ENCODE peak calls at places on chromosomes 13 and 19, in five cellular contexts. P is WERI-Rb-1, U is astrocyte of the cerebellum, H is astrocyte of the spinal cord, L is right atrium auricular region. M is an unnamed sample.

GRCh38 chr13:50131998-50132936 is 117.0 kb downstream of the KCNRG start:
- DNase-seq in P (no peak), U (no peak), H (peak), L (no peak), M (no peak)

GRCh38 chr13:27830010-27830409 is 37.7 kb downstream of the GSX1 start:
- DNase-seq in P (peak), U (no peak), H (peak), L (peak), M (no peak)

GRCh38 chr19:22144394-22144793 is 52.4 kb downstream of the ZNF676 start:
- DNase-seq in P (no peak), U (no peak), H (peak), L (no peak), M (peak)

GRCh38 chr19:57302020-57302465 is 18.2 kb upstream of the ZNF543 start:
- DNase-seq in P (no peak), U (peak), H (peak), L (no peak), M (peak)

GRCh38 chr19:1232652-1233360 is 5.0 kb downstream of the CBARP start:
- DNase-seq in P (no peak), U (no peak), H (peak), L (no peak), M (peak)

GRCh38 chr13:79403113-79403512 is 2.9 kb downstream of the RBM26 start:
- DNase-seq in P (no peak), U (no peak), H (no peak), L (no peak), M (no peak)

GRCh38 chr19:11381535-11382369 is 2.4 kb downstream of the EPOR start:
- DNase-seq in P (peak), U (no peak), H (peak), L (peak), M (peak)

GRCh38 chr13:67119481-67119883 is 110.7 kb downstream of the PCDH9 start:
- DNase-seq in P (no peak), U (peak), H (peak), L (no peak), M (peak)

GRCh38 chr19:55242517-55242916 is 14.0 kb upstream of the TMEM86B start:
- DNase-seq in P (no peak), U (no peak), H (no peak), L (no peak), M (no peak)

DNA sequence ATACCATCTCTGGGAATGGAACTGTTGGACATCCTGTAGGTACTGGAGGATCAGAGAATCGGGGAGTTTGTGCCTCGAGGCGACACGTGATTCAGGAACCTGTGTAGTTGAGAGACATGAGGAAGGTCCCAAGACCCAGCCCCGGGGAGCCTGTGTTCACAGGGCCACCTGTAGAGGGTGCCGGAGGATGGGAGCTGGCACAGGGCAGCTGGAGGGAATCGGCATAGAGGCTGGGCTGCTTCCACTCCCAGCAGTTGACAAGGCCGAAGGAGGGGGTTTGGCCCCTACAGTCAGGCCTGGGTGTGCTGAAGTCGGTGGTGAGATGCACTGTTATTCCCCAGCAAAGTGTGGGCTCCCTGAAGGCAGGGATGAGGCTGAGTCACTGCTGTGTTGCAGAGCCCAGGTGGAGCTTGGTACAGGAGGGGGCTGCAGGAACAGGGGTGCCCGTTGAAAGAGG is 2.5 kb upstream of the ISYNA1 start:
- DNase-seq in P (peak), U (no peak), H (no peak), L (no peak), M (no peak)
- H3K4me3 ChIP-seq in P (no peak), U (no peak), H (no peak), L (no peak), M (no peak)

GRCh38 chr19:40502647-40503046 is 35.8 kb downstream of the SPTBN4 start:
- DNase-seq in P (no peak), U (no peak), H (no peak), L (no peak), M (no peak)
- TF ChIP-seq CTCF in P (no peak), U (no peak), H (peak), L (no peak), M (no peak)

DNA sequence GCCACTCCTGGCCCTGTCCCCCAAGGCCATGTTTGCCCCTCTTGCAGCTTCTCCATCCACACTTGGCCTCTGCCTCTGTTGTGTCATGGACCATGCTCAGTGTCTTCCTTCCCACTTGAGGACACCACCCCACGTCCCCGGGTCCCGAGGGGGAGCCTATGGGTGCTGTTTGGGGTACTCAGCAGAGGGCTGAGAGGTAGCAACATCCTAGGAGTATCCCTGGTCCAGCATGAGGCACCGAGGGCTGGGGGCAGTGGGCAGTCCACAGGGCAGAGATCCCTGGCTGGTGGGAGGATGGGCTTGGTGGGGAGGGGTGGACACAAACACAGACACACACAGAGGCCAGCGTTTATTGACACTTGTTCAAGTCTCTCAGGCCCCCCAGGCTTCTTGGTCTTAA is 1.7 kb downstream of the COX7A1 start:
- DNase-seq in P (no peak), U (no peak), H (no peak), L (no peak), M (no peak)
- H3K4me3 ChIP-seq in P (no peak), U (no peak), H (no peak), L (peak), M (no peak)

DNA sequence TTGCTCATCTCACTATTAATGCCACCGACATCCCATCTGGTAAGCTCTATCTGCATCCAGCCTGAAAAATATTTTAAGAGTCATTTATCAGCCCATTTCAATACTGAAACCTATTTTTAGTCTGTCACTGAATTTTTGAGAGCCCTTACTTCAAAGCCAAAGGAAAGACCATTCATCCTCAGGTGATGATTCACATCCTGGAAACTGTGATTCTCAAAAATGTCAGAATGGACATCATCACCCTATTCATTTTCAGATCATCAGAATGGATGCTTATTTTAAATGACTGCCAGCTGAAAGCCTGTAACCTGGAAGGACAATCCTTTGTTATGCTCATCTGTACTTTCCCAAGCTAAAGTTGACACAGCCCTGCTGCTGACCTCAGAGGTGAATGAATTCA is 27.0 kb downstream of the TNFSF11 start:
- DNase-seq in P (no peak), U (no peak), H (peak), L (no peak), M (peak)
- TF ChIP-seq CTCF in P (no peak), U (no peak), H (no peak), L (no peak), M (no peak)

GRCh38 chr19:46218160-46218559 is 11.4 kb upstream of the IGFL1 start:
- DNase-seq in P (no peak), U (no peak), H (peak), L (no peak), M (peak)

GRCh38 chr19:46217476-46217875 is 12.1 kb upstream of the IGFL1 start:
- DNase-seq in P (no peak), U (no peak), H (no peak), L (no peak), M (no peak)

GRCh38 chr19:46221981-46222610 is 7.4 kb upstream of the IGFL1 start:
- DNase-seq in P (no peak), U (no peak), H (peak), L (no peak), M (peak)

GRCh38 chr19:46221152-46221551 is 8.4 kb upstream of the IGFL1 start:
- DNase-seq in P (no peak), U (no peak), H (no peak), L (no peak), M (no peak)

GRCh38 chr19:46220038-46220615 is 9.4 kb upstream of the IGFL1 start:
- DNase-seq in P (no peak), U (no peak), H (no peak), L (no peak), M (no peak)
- H3K4me3 ChIP-seq in P (no peak), U (no peak), H (no peak), L (no peak), M (no peak)

GRCh38 chr13:39210961-39211534 is 172.8 kb downstream of the NHLRC3 start:
- DNase-seq in P (no peak), U (no peak), H (no peak), L (no peak), M (peak)
- TF ChIP-seq CTCF in P (no peak), U (no peak), H (no peak), L (no peak), M (peak)

GRCh38 chr19:43820861-43821215 is 6.3 kb upstream of the ZNF283 start:
- DNase-seq in P (no peak), U (no peak), H (no peak), L (no peak), M (no peak)
- H3K4me3 ChIP-seq in P (peak), U (peak), H (peak), L (peak), M (peak)

GRCh38 chr19:9782282-9782681 is 13.7 kb upstream of the ZNF846 start:
- DNase-seq in P (no peak), U (no peak), H (no peak), L (no peak), M (peak)

GRCh38 chr19:9786819-9787218 is 18.3 kb upstream of the ZNF846 start:
- DNase-seq in P (no peak), U (no peak), H (no peak), L (no peak), M (no peak)

GRCh38 chr19:9785367-9786331 is 17.1 kb upstream of the ZNF846 start:
- DNase-seq in P (peak), U (peak), H (peak), L (peak), M (peak)

GRCh38 chr19:9789066-9789465 is 20.5 kb upstream of the ZNF846 start:
- DNase-seq in P (no peak), U (no peak), H (no peak), L (no peak), M (no peak)

GRCh38 chr19:9786342-9786741 is 17.8 kb upstream of the ZNF846 start:
- DNase-seq in P (no peak), U (no peak), H (no peak), L (no peak), M (no peak)
- TF ChIP-seq CTCF in P (no peak), U (no peak), H (no peak), L (no peak), M (no peak)

M was measured in fibroblast of mammary gland.